ENCODE peak calls at places on chromosomes 5 and 9, in nine cellular contexts. Q is neural progenitor cell; E is suprapubic skin; A is CD8-positive, alpha-beta T cell; K is adipocyte; X is small intestine; Z is naive thymus-derived CD4-positive, alpha-beta T cell; H is HCT116; U is MM.1S. R is an unnamed sample.

GRCh38 chr9:110143969-110144545 is 63.9 kb downstream of the C9orf152 start:
- DNase-seq in Q (no peak), E (no peak), A (no peak), K (no peak), X (no peak), Z (no peak), H (no peak), U (peak; percentile 90), R (no peak)

GRCh38 chr5:1051366-1051720 is 42.7 kb downstream of the NKD2 start:
- DNase-seq in Q (no peak), E (no peak), A (no peak), K (no peak), X (no peak), Z (no peak), H (no peak), U (peak; percentile 43), R (no peak)

GRCh38 chr5:118956727-118957126 is 31.6 kb downstream of the DTWD2 start:
- DNase-seq in Q (no peak), E (no peak), A (no peak), K (peak; percentile 70), X (no peak), Z (no peak), H (no peak), U (peak; percentile 16), R (no peak)

GRCh38 chr5:36657563-36657995 is 51.2 kb downstream of the SLC1A3 start:
- DNase-seq in Q (no peak), E (peak; percentile 76), A (no peak), K (peak; percentile 99), X (peak; percentile 20), Z (no peak), H (peak; percentile 74), U (no peak), R (peak; percentile 33)

GRCh38 chr5:9034671-9035070 is 511.2 kb downstream of the SEMA5A start:
- DNase-seq in Q (no peak), E (no peak), A (no peak), K (no peak), X (no peak), Z (no peak), H (no peak), U (no peak), R (no peak)

GRCh38 chr5:19369561-19369960 is 618.4 kb downstream of the CDH18 start:
- DNase-seq in Q (no peak), E (no peak), A (no peak), K (no peak), X (no peak), Z (no peak), H (no peak), U (no peak), R (no peak)

GRCh38 chr9:119009253-119009652 is 360.0 kb downstream of the BRINP1 start:
- DNase-seq in Q (no peak), E (no peak), A (no peak), K (peak; percentile 38), X (peak; percentile 3), Z (no peak), H (no peak), U (peak; percentile 32), R (no peak)

GRCh38 chr5:68565427-68565826 is 349.9 kb downstream of the PIK3R1 start:
- DNase-seq in Q (no peak), E (no peak), A (no peak), K (no peak), X (no peak), Z (no peak), H (no peak), U (no peak), R (no peak)

GRCh38 chr5:112630246-112631009 is 107.3 kb upstream of the APC start:
- DNase-seq in Q (no peak), E (no peak), A (no peak), K (no peak), X (peak; percentile 58), Z (no peak), H (no peak), U (no peak), R (no peak)

GRCh38 chr5:112625586-112625985 is 112.1 kb upstream of the APC start:
- DNase-seq in Q (no peak), E (no peak), A (no peak), K (no peak), X (no peak), Z (no peak), H (no peak), U (no peak), R (no peak)

GRCh38 chr5:112626079-112626478 is 111.6 kb upstream of the APC start:
- DNase-seq in Q (no peak), E (no peak), A (no peak), K (no peak), X (no peak), Z (no peak), H (no peak), U (no peak), R (no peak)

GRCh38 chr5:112626715-112627114 is 111.0 kb upstream of the APC start:
- DNase-seq in Q (no peak), E (no peak), A (no peak), K (no peak), X (no peak), Z (no peak), H (no peak), U (no peak), R (no peak)

GRCh38 chr5:112628219-112628618 is 109.5 kb upstream of the APC start:
- DNase-seq in Q (peak; percentile 56), E (no peak), A (no peak), K (no peak), X (peak; percentile 23), Z (no peak), H (no peak), U (peak; percentile 94), R (no peak)
- H3K4me1 ChIP-seq in Q (peaks cover 15% of the 10 kb centered on the region), E (no peaks in the 10 kb centered on the region), A (no peaks in the 10 kb centered on the region), K (no peaks in the 10 kb centered on the region), X (no peaks in the 10 kb centered on the region), Z (no peaks in the 10 kb centered on the region), H (no peaks in the 10 kb centered on the region), U (peaks cover 15% of the 10 kb centered on the region), R (no peaks in the 10 kb centered on the region)

GRCh38 chr9:93141771-93142483 is 7.9 kb upstream of the NINJ1 start:
- DNase-seq in Q (no peak), E (no peak), A (no peak), K (no peak), X (no peak), Z (no peak), H (no peak), U (no peak), R (no peak)

GRCh38 chr9:93147632-93148031 is 13.6 kb upstream of the NINJ1 start:
- DNase-seq in Q (no peak), E (no peak), A (no peak), K (no peak), X (no peak), Z (no peak), H (no peak), U (no peak), R (no peak)

GRCh38 chr9:93139365-93140182 is 5.5 kb upstream of the NINJ1 start:
- DNase-seq in Q (no peak), E (no peak), A (no peak), K (no peak), X (no peak), Z (no peak), H (no peak), U (no peak), R (no peak)

GRCh38 chr9:93148721-93149120 is 14.7 kb upstream of the NINJ1 start:
- DNase-seq in Q (no peak), E (no peak), A (no peak), K (no peak), X (no peak), Z (no peak), H (no peak), U (no peak), R (no peak)

DNA sequence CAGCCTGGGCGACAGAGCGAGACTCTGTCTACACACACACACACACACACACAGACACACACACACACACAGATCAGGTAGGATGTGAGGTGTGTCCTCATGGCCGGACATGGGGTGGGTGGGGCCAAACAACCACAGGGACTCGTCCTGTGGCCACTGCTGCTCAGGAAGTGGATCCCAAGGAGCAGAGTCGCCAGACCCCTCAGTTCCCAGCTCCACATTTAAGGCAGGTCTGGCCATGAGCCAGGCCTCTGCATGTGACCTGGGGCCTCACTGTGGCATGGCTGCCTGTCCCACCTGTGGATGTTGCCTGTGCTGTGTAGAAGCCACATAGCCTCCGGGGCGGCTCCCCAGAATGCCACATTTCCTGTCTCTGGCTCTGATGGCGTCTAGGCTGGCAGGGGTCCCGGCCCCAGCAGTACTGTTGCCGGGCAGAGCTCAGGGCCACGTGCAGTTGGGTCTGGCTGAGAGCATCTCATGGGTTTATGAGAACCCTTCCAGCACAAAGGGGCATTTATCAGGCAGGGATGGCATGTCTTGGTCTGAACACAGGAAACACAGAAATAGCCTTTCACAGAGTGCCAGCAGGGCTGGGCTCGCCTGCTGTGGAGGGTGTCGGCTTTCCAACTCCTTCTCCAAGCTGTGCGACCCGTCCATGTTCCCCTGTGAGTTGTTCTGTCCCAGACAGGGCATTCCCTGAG is 9.9 kb upstream of the NINJ1 start:
- DNase-seq in Q (no peak), E (no peak), A (peak; percentile 46), K (no peak), X (no peak), Z (peak; percentile 78), H (no peak), U (peak; percentile 47), R (peak; percentile 58)
- H3K4me3 ChIP-seq in Q (no peak overlapping the region), E (no peak overlapping the region), A (no peak overlapping the region), K (no peak overlapping the region), X (no peak overlapping the region), Z (peak overlapping the region; percentile 31), H (no peak overlapping the region), U (no peak overlapping the region), R (no peak overlapping the region)

GRCh38 chr9:38025166-38025565 is 43.9 kb downstream of the SHB start:
- DNase-seq in Q (no peak), E (no peak), A (no peak), K (no peak), X (no peak), Z (no peak), H (no peak), U (no peak), R (no peak)

GRCh38 chr9:38022203-38022602 is 46.8 kb downstream of the SHB start:
- DNase-seq in Q (no peak), E (no peak), A (no peak), K (no peak), X (no peak), Z (no peak), H (no peak), U (no peak), R (no peak)

GRCh38 chr9:38024036-38024681 is 44.9 kb downstream of the SHB start:
- DNase-seq in Q (peak; percentile 63), E (no peak), A (no peak), K (peak; percentile 84), X (no peak), Z (no peak), H (no peak), U (no peak), R (no peak)

GRCh38 chr9:38023661-38024035 is 45.4 kb downstream of the SHB start:
- DNase-seq in Q (no peak), E (no peak), A (no peak), K (no peak), X (no peak), Z (no peak), H (no peak), U (no peak), R (no peak)

DNA sequence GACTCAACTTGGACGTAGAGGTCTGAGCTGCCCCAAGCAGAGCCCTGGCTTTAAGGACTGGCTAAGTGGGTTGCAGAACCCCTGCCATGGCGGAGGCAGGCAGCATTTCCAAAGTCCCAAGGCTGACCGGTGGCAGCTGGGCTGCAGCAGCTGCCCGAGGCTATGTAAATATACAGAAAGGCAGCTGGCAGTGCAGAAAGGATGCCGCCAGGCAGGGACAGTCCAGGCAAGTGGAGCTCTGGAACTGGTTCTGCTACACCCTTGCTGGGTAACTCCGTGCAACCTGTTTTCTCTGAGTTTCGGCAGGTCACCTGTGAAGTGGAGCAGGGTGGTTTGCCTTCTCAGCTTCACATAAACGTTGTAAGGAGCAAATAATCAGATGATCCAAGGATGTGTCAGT is 46.0 kb downstream of the SHB start:
- DNase-seq in Q (no peak), E (no peak), A (no peak), K (no peak), X (peak; percentile 24), Z (no peak), H (no peak), U (no peak), R (no peak)
- H3K4me1 ChIP-seq in Q (peaks cover 65% of the 10 kb centered on the region), E (peaks cover 83% of the 10 kb centered on the region), A (no peaks in the 10 kb centered on the region), K (peaks cover 64% of the 10 kb centered on the region), X (peaks cover 7% of the 10 kb centered on the region), Z (no peaks in the 10 kb centered on the region), H (peaks cover 67% of the 10 kb centered on the region), U (no peaks in the 10 kb centered on the region), R (peaks cover 13% of the 10 kb centered on the region)

DNA sequence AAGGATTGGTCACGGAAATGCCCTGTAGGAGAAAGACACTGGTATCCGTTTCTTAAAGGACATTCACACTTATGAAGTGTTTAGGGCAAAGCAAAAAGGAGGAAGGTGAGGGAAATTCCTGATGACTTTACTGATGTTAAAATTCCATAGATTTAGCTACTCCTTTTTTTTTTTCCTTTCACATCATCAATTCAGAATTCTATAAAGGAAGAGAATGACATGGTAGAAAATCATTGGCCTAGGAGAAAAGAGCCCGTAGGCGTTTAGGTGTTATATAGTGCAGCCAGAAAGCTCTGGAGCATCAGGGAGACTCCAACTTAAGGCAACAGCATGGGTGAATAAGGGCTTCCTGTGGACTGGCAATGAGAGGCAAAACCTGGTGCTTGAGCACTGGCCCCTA is at the start of gene TSLP:
- DNase-seq in Q (no peak), E (no peak), A (no peak), K (no peak), X (no peak), Z (no peak), H (no peak), U (no peak), R (no peak)
- H3K4me3 ChIP-seq in Q (peak within 1 kb of the TSS; percentile 42), E (peak within 1 kb of the TSS; percentile 61), A (no peak within 1 kb of the TSS), K (peak within 1 kb of the TSS; percentile 91), X (no peak within 1 kb of the TSS), Z (no peak within 1 kb of the TSS), H (no peak within 1 kb of the TSS), U (peak within 1 kb of the TSS; percentile 90), R (no peak within 1 kb of the TSS)